ENCODE peak calls at places on chromosomes 3 and 15, in ten cellular contexts. One of them, this sample, is unnamed.

GRCh38 chr3:135258916-135259315 is 463.9 kb downstream of the EPHB1 start:
- DNase-seq in A549: no peak
- DNase-seq in cardiac muscle cell: no peak
- DNase-seq in tibial artery: no peak
- DNase-seq in right atrium auricular region: no peak
- DNase-seq in mucosa of descending colon: no peak
- DNase-seq in cardiac fibroblast: no peak
- DNase-seq in body of pancreas: no peak
- DNase-seq in HCT116: no peak
- DNase-seq in transverse colon: no peak
- DNase-seq in this sample: no peak

GRCh38 chr3:186772281-186772885 is 11.0 kb upstream of the EIF4A2 start:
- DNase-seq in A549: no peak
- DNase-seq in cardiac muscle cell: no peak
- DNase-seq in tibial artery: no peak
- DNase-seq in right atrium auricular region: no peak
- DNase-seq in mucosa of descending colon: no peak
- DNase-seq in cardiac fibroblast: no peak
- DNase-seq in body of pancreas: no peak
- DNase-seq in HCT116: no peak
- DNase-seq in transverse colon: no peak
- DNase-seq in this sample: no peak

GRCh38 chr3:16888785-16889607 is 4.2 kb downstream of the PLCL2 start:
- DNase-seq in A549: no peak
- DNase-seq in cardiac muscle cell: no peak
- DNase-seq in tibial artery: no peak
- DNase-seq in right atrium auricular region: no peak
- DNase-seq in mucosa of descending colon: no peak
- DNase-seq in cardiac fibroblast: no peak
- DNase-seq in body of pancreas: no peak
- DNase-seq in HCT116: no peak
- DNase-seq in transverse colon: no peak
- DNase-seq in this sample: peak; percentile 78

GRCh38 chr15:59360896-59361295 is 11.8 kb downstream of the MYO1E start:
- DNase-seq in A549: no peak
- DNase-seq in cardiac muscle cell: no peak
- DNase-seq in tibial artery: no peak
- DNase-seq in right atrium auricular region: no peak
- DNase-seq in mucosa of descending colon: no peak
- DNase-seq in cardiac fibroblast: no peak
- DNase-seq in body of pancreas: no peak
- DNase-seq in HCT116: no peak
- DNase-seq in transverse colon: no peak
- DNase-seq in this sample: no peak

GRCh38 chr3:60065227-60065868 is 1015.5 kb upstream of the CFAP20DC start:
- DNase-seq in A549: no peak
- DNase-seq in cardiac muscle cell: no peak
- DNase-seq in tibial artery: no peak
- DNase-seq in right atrium auricular region: no peak
- DNase-seq in mucosa of descending colon: no peak
- DNase-seq in cardiac fibroblast: no peak
- DNase-seq in body of pancreas: no peak
- DNase-seq in HCT116: no peak
- DNase-seq in transverse colon: no peak
- DNase-seq in this sample: no peak

GRCh38 chr3:43288366-43288765 is 2.0 kb downstream of the SNRK start:
- DNase-seq in A549: no peak
- DNase-seq in cardiac muscle cell: peak; percentile 43
- DNase-seq in tibial artery: no peak
- DNase-seq in right atrium auricular region: no peak
- DNase-seq in mucosa of descending colon: no peak
- DNase-seq in cardiac fibroblast: peak; percentile 50
- DNase-seq in body of pancreas: no peak
- DNase-seq in HCT116: no peak
- DNase-seq in transverse colon: no peak
- DNase-seq in this sample: peak; percentile 47

GRCh38 chr15:86915811-86916331 is 836.2 kb downstream of the AGBL1 start:
- DNase-seq in A549: peak; percentile 47
- DNase-seq in cardiac muscle cell: peak; percentile 69
- DNase-seq in tibial artery: no peak
- DNase-seq in right atrium auricular region: no peak
- DNase-seq in mucosa of descending colon: no peak
- DNase-seq in cardiac fibroblast: peak; percentile 73
- DNase-seq in body of pancreas: peak; percentile 25
- DNase-seq in HCT116: no peak
- DNase-seq in transverse colon: no peak
- DNase-seq in this sample: peak; percentile 31

GRCh38 chr15:89395461-89395875 is 60.8 kb upstream of the POLG start:
- DNase-seq in A549: no peak
- DNase-seq in cardiac muscle cell: no peak
- DNase-seq in tibial artery: no peak
- DNase-seq in right atrium auricular region: no peak
- DNase-seq in mucosa of descending colon: no peak
- DNase-seq in cardiac fibroblast: no peak
- DNase-seq in body of pancreas: no peak
- DNase-seq in HCT116: no peak
- DNase-seq in transverse colon: no peak
- DNase-seq in this sample: no peak

GRCh38 chr3:50913279-50913678 is 238.6 kb downstream of the DOCK3 start:
- DNase-seq in A549: no peak
- DNase-seq in cardiac muscle cell: no peak
- DNase-seq in tibial artery: no peak
- DNase-seq in right atrium auricular region: no peak
- DNase-seq in mucosa of descending colon: no peak
- DNase-seq in cardiac fibroblast: no peak
- DNase-seq in body of pancreas: peak; percentile 56
- DNase-seq in HCT116: no peak
- DNase-seq in transverse colon: no peak
- DNase-seq in this sample: no peak

GRCh38 chr3:40291471-40291870 is 18.0 kb upstream of the EIF1B start:
- DNase-seq in A549: no peak
- DNase-seq in cardiac muscle cell: no peak
- DNase-seq in tibial artery: no peak
- DNase-seq in right atrium auricular region: no peak
- DNase-seq in mucosa of descending colon: no peak
- DNase-seq in cardiac fibroblast: no peak
- DNase-seq in body of pancreas: no peak
- DNase-seq in HCT116: no peak
- DNase-seq in transverse colon: no peak
- DNase-seq in this sample: no peak

GRCh38 chr15:64096486-64097431 is 977 bp downstream of the SNX1 start:
- DNase-seq in A549: peak; percentile 57
- DNase-seq in cardiac muscle cell: peak; percentile 55
- DNase-seq in tibial artery: no peak
- DNase-seq in right atrium auricular region: no peak
- DNase-seq in mucosa of descending colon: peak; percentile 29
- DNase-seq in cardiac fibroblast: peak; percentile 56
- DNase-seq in body of pancreas: no peak
- DNase-seq in HCT116: no peak
- DNase-seq in transverse colon: no peak
- DNase-seq in this sample: peak; percentile 31

GRCh38 chr3:5013021-5013906 is 34.0 kb downstream of the BHLHE40 start:
- DNase-seq in A549: peak; percentile 95
- DNase-seq in cardiac muscle cell: no peak
- DNase-seq in tibial artery: peak; percentile 64
- DNase-seq in right atrium auricular region: no peak
- DNase-seq in mucosa of descending colon: no peak
- DNase-seq in cardiac fibroblast: no peak
- DNase-seq in body of pancreas: no peak
- DNase-seq in HCT116: peak; percentile 85
- DNase-seq in transverse colon: peak; percentile 51
- DNase-seq in this sample: no peak

GRCh38 chr3:169661567-169662214 is 1.8 kb downstream of the MECOM start:
- DNase-seq in A549: no peak
- DNase-seq in cardiac muscle cell: peak; percentile 72
- DNase-seq in tibial artery: peak; percentile 68
- DNase-seq in right atrium auricular region: no peak
- DNase-seq in mucosa of descending colon: peak; percentile 59
- DNase-seq in cardiac fibroblast: peak; percentile 61
- DNase-seq in body of pancreas: peak; percentile 60
- DNase-seq in HCT116: no peak
- DNase-seq in transverse colon: peak; percentile 53
- DNase-seq in this sample: peak; percentile 14

GRCh38 chr3:185606191-185606590 is 20.1 kb downstream of the SENP2 start:
- DNase-seq in A549: no peak
- DNase-seq in cardiac muscle cell: no peak
- DNase-seq in tibial artery: no peak
- DNase-seq in right atrium auricular region: no peak
- DNase-seq in mucosa of descending colon: no peak
- DNase-seq in cardiac fibroblast: no peak
- DNase-seq in body of pancreas: no peak
- DNase-seq in HCT116: no peak
- DNase-seq in transverse colon: no peak
- DNase-seq in this sample: no peak

GRCh38 chr3:3177861-3178497 is 1.5 kb downstream of the CRBN start:
- DNase-seq in A549: peak; percentile 17
- DNase-seq in cardiac muscle cell: peak; percentile 21
- DNase-seq in tibial artery: no peak
- DNase-seq in right atrium auricular region: no peak
- DNase-seq in mucosa of descending colon: no peak
- DNase-seq in cardiac fibroblast: peak; percentile 12
- DNase-seq in body of pancreas: no peak
- DNase-seq in HCT116: no peak
- DNase-seq in transverse colon: no peak
- DNase-seq in this sample: no peak
- H3K4me3 ChIP-seq in A549: peak overlapping the region; percentile 83
- H3K4me3 ChIP-seq in cardiac muscle cell: no peak overlapping the region
- H3K4me3 ChIP-seq in tibial artery: peak overlapping the region; percentile 76
- H3K4me3 ChIP-seq in right atrium auricular region: peak overlapping the region; percentile 99
- H3K4me3 ChIP-seq in mucosa of descending colon: no peak overlapping the region
- H3K4me3 ChIP-seq in cardiac fibroblast: peak overlapping the region; percentile 91
- H3K4me3 ChIP-seq in body of pancreas: no peak overlapping the region
- H3K4me3 ChIP-seq in HCT116: peak overlapping the region; percentile 89
- H3K4me3 ChIP-seq in transverse colon: no peak overlapping the region
- H3K4me3 ChIP-seq in this sample: peak overlapping the region; percentile 66

GRCh38 chr3:149383703-149384102 is 6.3 kb upstream of the TM4SF1 start:
- DNase-seq in A549: no peak
- DNase-seq in cardiac muscle cell: no peak
- DNase-seq in tibial artery: no peak
- DNase-seq in right atrium auricular region: no peak
- DNase-seq in mucosa of descending colon: no peak
- DNase-seq in cardiac fibroblast: no peak
- DNase-seq in body of pancreas: no peak
- DNase-seq in HCT116: no peak
- DNase-seq in transverse colon: no peak
- DNase-seq in this sample: no peak

GRCh38 chr3:149385617-149386298 is 8.3 kb upstream of the TM4SF1 start:
- DNase-seq in A549: no peak
- DNase-seq in cardiac muscle cell: no peak
- DNase-seq in tibial artery: no peak
- DNase-seq in right atrium auricular region: no peak
- DNase-seq in mucosa of descending colon: no peak
- DNase-seq in cardiac fibroblast: no peak
- DNase-seq in body of pancreas: no peak
- DNase-seq in HCT116: no peak
- DNase-seq in transverse colon: no peak
- DNase-seq in this sample: no peak

GRCh38 chr3:149386299-149386606 is 8.8 kb upstream of the TM4SF1 start:
- DNase-seq in A549: no peak
- DNase-seq in cardiac muscle cell: no peak
- DNase-seq in tibial artery: no peak
- DNase-seq in right atrium auricular region: no peak
- DNase-seq in mucosa of descending colon: no peak
- DNase-seq in cardiac fibroblast: no peak
- DNase-seq in body of pancreas: no peak
- DNase-seq in HCT116: no peak
- DNase-seq in transverse colon: no peak
- DNase-seq in this sample: no peak

GRCh38 chr3:149384167-149384566 is 6.7 kb upstream of the TM4SF1 start:
- DNase-seq in A549: no peak
- DNase-seq in cardiac muscle cell: no peak
- DNase-seq in tibial artery: no peak
- DNase-seq in right atrium auricular region: no peak
- DNase-seq in mucosa of descending colon: no peak
- DNase-seq in cardiac fibroblast: no peak
- DNase-seq in body of pancreas: no peak
- DNase-seq in HCT116: no peak
- DNase-seq in transverse colon: no peak
- DNase-seq in this sample: no peak

GRCh38 chr3:149384911-149385321 is 7.5 kb upstream of the TM4SF1 start:
- DNase-seq in A549: no peak
- DNase-seq in cardiac muscle cell: peak; percentile 85
- DNase-seq in tibial artery: no peak
- DNase-seq in right atrium auricular region: no peak
- DNase-seq in mucosa of descending colon: no peak
- DNase-seq in cardiac fibroblast: peak; percentile 90
- DNase-seq in body of pancreas: peak; percentile 52
- DNase-seq in HCT116: no peak
- DNase-seq in transverse colon: no peak
- DNase-seq in this sample: no peak
- H3K4me3 ChIP-seq in A549: no peak overlapping the region
- H3K4me3 ChIP-seq in cardiac muscle cell: no peak overlapping the region
- H3K4me3 ChIP-seq in tibial artery: no peak overlapping the region
- H3K4me3 ChIP-seq in right atrium auricular region: no peak overlapping the region
- H3K4me3 ChIP-seq in mucosa of descending colon: no peak overlapping the region
- H3K4me3 ChIP-seq in cardiac fibroblast: no peak overlapping the region
- H3K4me3 ChIP-seq in body of pancreas: no peak overlapping the region
- H3K4me3 ChIP-seq in HCT116: no peak overlapping the region
- H3K4me3 ChIP-seq in transverse colon: no peak overlapping the region
- H3K4me3 ChIP-seq in this sample: no peak overlapping the region

DNA sequence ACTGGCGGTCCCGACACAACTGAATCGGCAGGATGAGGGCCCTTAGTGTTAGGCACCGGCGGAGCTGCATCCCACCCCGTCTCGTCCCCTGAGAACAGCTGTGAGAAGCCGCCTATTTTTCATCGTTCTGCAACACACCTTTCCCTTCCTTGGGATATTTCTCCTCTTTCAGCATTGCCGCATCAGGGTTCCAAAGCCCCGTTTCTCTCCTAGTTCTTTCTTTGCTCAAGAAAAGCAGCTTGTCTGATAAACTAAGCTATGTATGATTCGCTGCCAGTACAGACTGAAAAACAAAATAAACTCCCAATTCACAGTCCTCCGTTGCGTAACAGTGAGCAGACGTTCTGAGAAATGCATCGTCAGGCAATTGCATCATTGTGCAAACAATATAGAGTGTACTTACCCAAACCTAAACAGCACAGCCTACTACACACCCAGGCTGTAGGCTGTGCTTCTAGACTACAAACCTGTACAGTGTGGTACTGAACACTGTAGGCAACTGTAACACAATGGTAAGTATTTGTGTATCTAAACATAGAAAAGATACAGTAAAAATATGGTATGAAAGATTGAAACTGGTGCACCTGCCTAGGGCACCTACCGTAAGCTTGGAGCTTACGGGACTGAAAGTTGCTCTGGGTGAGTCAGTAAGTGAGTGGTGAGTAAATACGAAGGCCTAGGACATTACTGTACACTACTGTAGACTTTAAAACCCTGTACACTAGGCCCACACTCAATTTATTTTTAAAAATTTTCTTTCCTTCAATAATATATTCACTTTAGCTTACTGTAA is 8.9 kb upstream of the ADAMTS17 start:
- DNase-seq in A549: peak; percentile 36
- DNase-seq in cardiac muscle cell: peak; percentile 95
- DNase-seq in tibial artery: no peak
- DNase-seq in right atrium auricular region: peak; percentile 73
- DNase-seq in mucosa of descending colon: peak; percentile 63
- DNase-seq in cardiac fibroblast: peak; percentile 89
- DNase-seq in body of pancreas: peak; percentile 49
- DNase-seq in HCT116: no peak
- DNase-seq in transverse colon: peak; percentile 51
- DNase-seq in this sample: no peak
- H3K4me3 ChIP-seq in A549: peak overlapping the region; percentile 60
- H3K4me3 ChIP-seq in cardiac muscle cell: no peak overlapping the region
- H3K4me3 ChIP-seq in tibial artery: peak overlapping the region; percentile 70
- H3K4me3 ChIP-seq in right atrium auricular region: peak overlapping the region; percentile 80
- H3K4me3 ChIP-seq in mucosa of descending colon: peak overlapping the region; percentile 63
- H3K4me3 ChIP-seq in cardiac fibroblast: peak overlapping the region; percentile 64
- H3K4me3 ChIP-seq in body of pancreas: no peak overlapping the region
- H3K4me3 ChIP-seq in HCT116: no peak overlapping the region
- H3K4me3 ChIP-seq in transverse colon: peak overlapping the region; percentile 71
- H3K4me3 ChIP-seq in this sample: no peak overlapping the region

GRCh38 chr3:28575100-28575747 is 226.6 kb upstream of the AZI2 start:
- DNase-seq in A549: no peak
- DNase-seq in cardiac muscle cell: peak; percentile 16
- DNase-seq in tibial artery: peak; percentile 71
- DNase-seq in right atrium auricular region: no peak
- DNase-seq in mucosa of descending colon: no peak
- DNase-seq in cardiac fibroblast: peak; percentile 7
- DNase-seq in body of pancreas: peak; percentile 29
- DNase-seq in HCT116: no peak
- DNase-seq in transverse colon: no peak
- DNase-seq in this sample: no peak
- H3K4me3 ChIP-seq in A549: peak overlapping the region; percentile 45
- H3K4me3 ChIP-seq in cardiac muscle cell: peak overlapping the region; percentile 56
- H3K4me3 ChIP-seq in tibial artery: peak overlapping the region; percentile 84
- H3K4me3 ChIP-seq in right atrium auricular region: peak overlapping the region; percentile 62
- H3K4me3 ChIP-seq in mucosa of descending colon: no peak overlapping the region
- H3K4me3 ChIP-seq in cardiac fibroblast: no peak overlapping the region
- H3K4me3 ChIP-seq in body of pancreas: peak overlapping the region; percentile 60
- H3K4me3 ChIP-seq in HCT116: no peak overlapping the region
- H3K4me3 ChIP-seq in transverse colon: peak overlapping the region; percentile 35
- H3K4me3 ChIP-seq in this sample: no peak overlapping the region